ENCODE peak calls at places on chromosomes 1 and 21, in eight cellular contexts. B, G, M, I, V, U, L and C are unnamed samples.

GRCh38 chr1:218804014-218804785 is 369.5 kb upstream of the LYPLAL1 start:
- DNase-seq in G (no peak), B (no peak), M (no peak), U (no peak), L (no peak), V (no peak), I (no peak), C (no peak)

GRCh38 chr1:10007161-10007560 is 10.1 kb downstream of the RBP7 start:
- DNase-seq in M (no peak), L (no peak), I (no peak), V (no peak), G (no peak), B (no peak), U (peak), C (no peak)

GRCh38 chr21:46354046-46354445 is 30.1 kb downstream of the PCNT start:
- DNase-seq in L (no peak), B (no peak), U (no peak), V (no peak), G (no peak), M (no peak), I (no peak), C (no peak)

GRCh38 chr1:172350781-172351180 is 69.7 kb upstream of the C1orf105 start:
- DNase-seq in L (no peak), M (no peak), B (no peak), G (no peak), V (no peak), I (no peak), U (no peak), C (no peak)

GRCh38 chr1:24920155-24920925 is 9.7 kb downstream of the RUNX3 start:
- DNase-seq in I (no peak), V (peak), L (no peak), B (no peak), U (no peak), M (no peak), G (no peak), C (no peak)

GRCh38 chr1:234062166-234062565 is 157.7 kb downstream of the SLC35F3 start:
- DNase-seq in U (no peak), B (no peak), M (no peak), V (no peak), G (no peak), I (no peak), L (no peak), C (no peak)

GRCh38 chr1:200558866-200559459 is 61.6 kb downstream of the KIF14 start:
- DNase-seq in G (peak), M (no peak), V (no peak), U (no peak), B (peak), I (peak), L (no peak), C (no peak)

GRCh38 chr21:43835061-43835460 is 30.0 kb upstream of the AGPAT3 start:
- DNase-seq in L (no peak), M (no peak), I (no peak), U (no peak), V (no peak), G (no peak), B (no peak), C (no peak)

GRCh38 chr1:99801584-99801983 is 35.1 kb upstream of the FRRS1 start:
- DNase-seq in I (no peak), U (no peak), B (no peak), G (no peak), L (no peak), M (no peak), V (no peak), C (no peak)

GRCh38 chr1:211653907-211654553 is 21.4 kb downstream of the NEK2 start:
- DNase-seq in V (no peak), M (no peak), G (no peak), I (no peak), B (no peak), U (no peak), L (no peak), C (no peak)

GRCh38 chr1:229150518-229150917 is 120.4 kb upstream of the RAB4A start:
- DNase-seq in B (no peak), V (no peak), G (no peak), L (no peak), I (no peak), U (no peak), M (no peak), C (no peak)

GRCh38 chr1:188514917-188515316 is 1686.2 kb downstream of the PLA2G4A start:
- DNase-seq in U (no peak), B (no peak), V (no peak), G (no peak), L (no peak), I (no peak), M (no peak), C (no peak)

GRCh38 chr1:10549919-10550656 is 75.3 kb downstream of the PEX14 start:
- DNase-seq in V (no peak), U (no peak), I (no peak), B (no peak), L (no peak), G (no peak), M (no peak), C (no peak)

GRCh38 chr1:23384312-23385058 is 14.8 kb upstream of the ZNF436 start:
- DNase-seq in M (no peak), G (no peak), V (no peak), U (no peak), I (no peak), L (no peak), B (no peak), C (no peak)

GRCh38 chr1:225849905-225850304 is 32.3 kb downstream of the TMEM63A start:
- DNase-seq in V (no peak), B (peak), U (peak), L (no peak), G (no peak), M (no peak), I (no peak), C (no peak)

GRCh38 chr1:246435421-246436041 is 71.5 kb downstream of the SMYD3 start:
- DNase-seq in I (no peak), G (peak), V (no peak), L (no peak), B (no peak), M (no peak), U (no peak), C (no peak)

GRCh38 chr1:42211224-42211623 is 46.7 kb upstream of the GUCA2A start:
- DNase-seq in U (no peak), G (no peak), V (no peak), L (no peak), M (no peak), B (no peak), I (no peak), C (no peak)

GRCh38 chr1:208184993-208185703 is 59.0 kb downstream of the PLXNA2 start:
- DNase-seq in U (no peak), G (no peak), I (peak), M (no peak), L (no peak), B (no peak), V (no peak), C (no peak)

GRCh38 chr21:33121715-33122475 is 52.0 kb downstream of the OLIG1 start:
- DNase-seq in I (peak), G (peak), L (peak), M (no peak), B (no peak), V (no peak), U (no peak), C (no peak)

GRCh38 chr1:60832372-60832771 is 250.0 kb upstream of the NFIA start:
- DNase-seq in B (no peak), L (no peak), M (no peak), U (no peak), V (no peak), G (no peak), I (no peak), C (no peak)

GRCh38 chr1:63362578-63362977 is 4.8 kb upstream of the ALG6 start:
- DNase-seq in U (no peak), G (peak), B (no peak), M (no peak), V (no peak), I (no peak), L (no peak), C (no peak)

GRCh38 chr1:77303387-77303786 is 21.6 kb downstream of the AK5 start:
- DNase-seq in V (no peak), L (no peak), U (no peak), I (no peak), M (no peak), B (no peak), G (no peak), C (no peak)

GRCh38 chr1:239706245-239706892 is 320.0 kb downstream of the CHRM3 start:
- DNase-seq in B (no peak), G (peak), V (no peak), L (no peak), M (no peak), U (no peak), I (no peak), C (no peak)

DNA sequence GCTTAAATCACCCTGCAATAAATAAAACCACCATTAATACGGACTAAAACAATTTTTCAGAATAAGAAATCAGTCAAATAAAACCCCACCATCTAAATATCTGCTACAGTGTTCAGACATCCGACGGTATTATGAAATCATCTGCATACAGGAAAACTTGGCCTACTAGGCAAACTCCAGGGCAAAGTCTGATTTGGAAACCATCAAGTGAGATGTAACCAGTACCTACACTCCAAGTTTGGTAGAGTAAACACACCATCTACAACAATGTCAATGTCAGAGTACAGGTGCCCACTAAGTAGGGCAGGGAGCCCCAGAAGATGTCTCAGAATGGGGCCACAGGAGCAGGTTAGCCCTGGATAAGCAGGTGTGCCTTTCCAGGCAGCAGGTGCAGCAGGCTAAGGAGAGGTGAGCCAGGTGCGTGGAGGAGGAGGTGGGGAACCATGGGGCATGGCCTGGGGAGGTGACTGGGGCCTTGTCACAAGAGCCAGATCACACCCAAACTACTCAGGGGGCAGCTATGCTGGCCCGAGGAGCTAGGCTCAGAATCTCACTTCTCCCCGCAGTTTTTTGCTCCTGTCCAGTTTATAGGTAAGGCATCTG is 59.6 kb downstream of the CAPZB start:
- DNase-seq in V (no peak), M (no peak), G (no peak), B (no peak), L (no peak), I (no peak), U (no peak), C (no peak)
- H3K27ac ChIP-seq in V (peak), M (no peak), G (no peak), B (no peak), L (peak), I (no peak), U (no peak), C (peak)

GRCh38 chr1:16077430-16078245 is 4.2 kb upstream of the FAM131C start:
- DNase-seq in G (no peak), V (no peak), L (no peak), M (no peak), B (no peak), I (no peak), U (no peak), C (no peak)

GRCh38 chr1:16078925-16079656 is 5.6 kb upstream of the FAM131C start:
- DNase-seq in G (peak), L (peak), B (peak), V (no peak), M (peak), I (peak), U (peak), C (peak)

GRCh38 chr1:16075337-16076002 is 2.0 kb upstream of the FAM131C start:
- DNase-seq in B (no peak), M (no peak), U (no peak), G (no peak), L (no peak), V (peak), I (no peak), C (no peak)

GRCh38 chr1:16076003-16076870 is 2.8 kb upstream of the FAM131C start:
- DNase-seq in B (no peak), V (no peak), L (no peak), G (no peak), M (no peak), U (no peak), I (no peak), C (no peak)

GRCh38 chr1:16076871-16077250 is 3.4 kb upstream of the FAM131C start:
- DNase-seq in G (no peak), I (peak), L (no peak), B (no peak), M (no peak), V (no peak), U (no peak), C (no peak)
- H3K4me3 ChIP-seq in G (no peak), I (no peak), L (no peak), B (no peak), M (no peak), V (no peak), U (no peak), C (no peak)

GRCh38 chr1:18097206-18097605 is 10.4 kb upstream of the IGSF21 start:
- DNase-seq in B (no peak), U (no peak), G (no peak), V (no peak), L (no peak), M (no peak), I (no peak), C (no peak)
- H3K27ac ChIP-seq in B (no peak), U (no peak), G (no peak), V (no peak), L (no peak), M (no peak), I (no peak), C (no peak)

DNA sequence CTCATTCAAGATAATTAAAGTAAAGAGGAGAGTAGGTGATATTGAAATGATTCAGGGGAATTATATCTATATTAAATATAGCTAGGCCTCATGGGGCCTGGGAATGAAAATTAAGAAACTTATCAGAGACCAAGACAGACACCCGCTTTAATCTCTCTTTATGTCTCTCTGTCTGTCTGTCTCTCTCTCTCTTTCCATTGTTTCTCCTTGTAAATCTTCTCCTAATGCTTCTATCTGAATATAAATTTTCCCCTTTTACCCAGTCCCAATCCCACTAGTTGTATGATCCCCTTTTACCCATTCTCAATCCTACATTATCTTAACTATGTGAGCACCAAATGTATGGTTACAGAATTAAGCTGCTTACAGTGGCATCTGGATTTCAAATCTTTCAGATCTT is 61.2 kb downstream of the RGS5 start:
- DNase-seq in I (no peak), B (no peak), M (no peak), G (no peak), V (no peak), U (no peak), L (no peak), C (no peak)
- H3K4me3 ChIP-seq in I (no peak), B (no peak), M (no peak), G (no peak), V (no peak), U (no peak), L (no peak), C (no peak)

DNA sequence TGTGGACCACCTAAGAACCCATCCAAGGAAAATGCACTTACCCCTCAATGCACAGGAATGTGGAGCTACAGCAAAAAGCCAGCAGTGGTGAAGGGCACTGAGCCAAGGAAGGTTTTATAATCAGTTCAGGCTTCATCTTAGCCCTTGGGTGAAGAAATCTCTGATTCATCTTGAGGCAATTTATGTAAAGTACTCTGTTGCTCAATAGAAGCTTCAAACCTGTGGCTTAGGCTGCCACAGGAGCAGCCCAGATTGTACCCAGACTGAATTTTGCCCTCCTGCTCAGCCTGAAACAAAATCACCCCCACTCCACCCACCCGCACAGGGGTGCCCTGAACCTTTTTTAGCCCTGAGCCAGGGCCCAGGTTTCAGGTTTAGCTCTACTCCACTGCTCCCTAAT is at the start of gene S100A12:
- DNase-seq in M (no peak), B (no peak), G (no peak), V (no peak), I (no peak), U (no peak), L (no peak), C (no peak)
- H3K27ac ChIP-seq in M (no peak), B (no peak), G (no peak), V (no peak), I (no peak), U (no peak), L (no peak), C (no peak)

GRCh38 chr1:109083495-109083894 is 7.1 kb upstream of the TMEM167B start:
- DNase-seq in I (no peak), U (no peak), B (no peak), V (no peak), L (no peak), G (no peak), M (no peak), C (no peak)
- H3K4me3 ChIP-seq in I (no peak), U (no peak), B (no peak), V (no peak), L (no peak), G (no peak), M (no peak), C (no peak)

GRCh38 chr1:33295023-33295422 is 25.9 kb downstream of the A3GALT2 start:
- DNase-seq in G (peak), L (no peak), U (no peak), I (no peak), B (no peak), V (no peak), M (no peak), C (peak)

GRCh38 chr1:33294071-33295010 is 26.6 kb downstream of the A3GALT2 start:
- DNase-seq in V (no peak), M (no peak), L (no peak), G (no peak), U (no peak), B (no peak), I (no peak), C (no peak)

GRCh38 chr1:33295450-33296081 is 25.3 kb downstream of the A3GALT2 start:
- DNase-seq in L (peak), M (peak), V (peak), U (peak), G (peak), I (peak), B (peak), C (peak)

GRCh38 chr1:33289858-33290154 is 31.1 kb downstream of the A3GALT2 start:
- DNase-seq in I (no peak), G (no peak), L (no peak), U (no peak), V (no peak), B (no peak), M (no peak), C (no peak)

DNA sequence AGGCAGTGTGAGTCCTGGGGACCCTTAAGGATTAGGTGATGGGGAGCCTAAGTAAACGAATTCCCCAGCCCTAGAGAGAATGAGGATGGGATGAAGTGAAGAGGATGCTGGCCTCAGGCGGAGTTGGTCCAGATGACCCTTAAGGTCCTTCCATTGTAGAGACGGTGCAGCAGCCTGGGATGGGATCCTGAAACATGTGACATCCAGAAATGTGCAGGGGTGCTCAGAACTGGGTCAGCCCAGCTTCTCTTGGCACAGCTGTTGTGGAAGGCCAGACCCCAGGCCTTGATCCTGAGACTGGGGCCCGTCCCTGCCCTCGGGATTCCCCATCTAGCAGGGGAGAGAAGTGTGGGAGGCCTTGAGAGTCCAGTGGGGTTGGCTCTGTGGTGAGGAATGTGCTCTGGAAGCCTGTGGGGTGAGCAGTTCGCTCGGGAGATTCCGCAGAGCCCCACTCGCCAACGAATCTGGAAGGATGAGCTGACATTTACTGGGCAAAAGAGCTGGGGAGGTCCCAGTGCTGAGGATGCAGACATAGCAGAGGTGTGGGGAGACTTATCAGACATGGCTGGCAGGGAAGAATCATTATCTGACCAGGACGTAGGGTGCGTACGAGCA is 28.1 kb downstream of the A3GALT2 start:
- DNase-seq in M (no peak), B (no peak), U (no peak), I (no peak), L (no peak), G (no peak), V (no peak), C (no peak)
- H3K27ac ChIP-seq in M (no peak), B (no peak), U (no peak), I (no peak), L (peak), G (no peak), V (peak), C (peak)

GRCh38 chr1:116678732-116679090 is 11.2 kb upstream of the IGSF3 start:
- DNase-seq in U (no peak), M (no peak), B (no peak), G (no peak), L (no peak), I (no peak), V (no peak), C (no peak)
- H3K4me3 ChIP-seq in U (no peak), M (no peak), B (no peak), G (no peak), L (no peak), I (no peak), V (no peak), C (no peak)